ENCODE peak calls at places on chromosomes 5 and 9, in five cellular contexts. V is NB4, J is cardiac fibroblast, O is GM12892, B is OCI-LY7. Q is an unnamed sample.

GRCh38 chr5:2169862-2170820 is 287.4 kb upstream of the IRX4 start:
- DNase-seq in V (no peak), J (no peak), O (no peak), B (no peak), Q (no peak)

GRCh38 chr5:56094579-56095361 is 100.0 kb upstream of the IL6ST start:
- DNase-seq in V (no peak), J (no peak), O (no peak), B (no peak), Q (no peak)

GRCh38 chr9:124551472-124552339 is 44.5 kb upstream of the NR5A1 start:
- DNase-seq in V (peak), J (peak), O (no peak), B (peak), Q (no peak)

GRCh38 chr9:121088576-121088975 is 13.8 kb downstream of the CNTRL start:
- DNase-seq in V (peak), J (no peak), O (no peak), B (no peak), Q (no peak)

GRCh38 chr9:14346301-14346721 is 32.4 kb upstream of the NFIB start:
- DNase-seq in V (no peak), J (no peak), O (no peak), B (no peak), Q (no peak)

GRCh38 chr9:133200631-133201030 is 8.4 kb downstream of the OBP2B start:
- DNase-seq in V (no peak), J (no peak), O (no peak), B (no peak), Q (no peak)

GRCh38 chr5:5335708-5336211 is 86.7 kb upstream of the ICE1 start:
- DNase-seq in V (no peak), J (peak), O (no peak), B (no peak), Q (no peak)

GRCh38 chr5:169861934-169862333 is 118.4 kb downstream of the INSYN2B start:
- DNase-seq in V (no peak), J (peak), O (no peak), B (no peak), Q (no peak)

GRCh38 chr9:136618578-136619547 is 43.9 kb upstream of the EGFL7 start:
- DNase-seq in V (peak), J (no peak), O (no peak), B (peak), Q (peak)

GRCh38 chr9:7760014-7760415 is 39.6 kb downstream of the DMAC1 start:
- DNase-seq in V (peak), J (peak), O (no peak), B (no peak), Q (no peak)

GRCh38 chr5:143200781-143201398 is 202.6 kb downstream of the NR3C1 start:
- DNase-seq in V (peak), J (peak), O (no peak), B (no peak), Q (no peak)

GRCh38 chr9:87193925-87194380 is 246.6 kb upstream of the GAS1 start:
- DNase-seq in V (no peak), J (peak), O (no peak), B (no peak), Q (no peak)

GRCh38 chr9:81393985-81394811 is 295.1 kb downstream of the TLE1 start:
- DNase-seq in V (no peak), J (peak), O (no peak), B (no peak), Q (no peak)

GRCh38 chr5:81924467-81924866 is 47.4 kb upstream of the ATG10 start:
- DNase-seq in V (no peak), J (no peak), O (no peak), B (no peak), Q (no peak)

GRCh38 chr9:16213781-16214515 is 656.5 kb downstream of the BNC2 start:
- DNase-seq in V (no peak), J (peak), O (no peak), B (no peak), Q (no peak)

GRCh38 chr5:141533897-141534296 is 45.0 kb downstream of the PCDHGC5 start:
- DNase-seq in V (no peak), J (no peak), O (no peak), B (no peak), Q (no peak)

GRCh38 chr5:168409601-168410458 is 76.4 kb upstream of the RARS1 start:
- DNase-seq in V (no peak), J (peak), O (no peak), B (no peak), Q (no peak)

GRCh38 chr9:123473226-123473625 is 117.2 kb downstream of the CRB2 start:
- DNase-seq in V (no peak), J (no peak), O (no peak), B (no peak), Q (no peak)

GRCh38 chr9:13111778-13112177 is 167.7 kb downstream of the MPDZ start:
- DNase-seq in V (no peak), J (no peak), O (no peak), B (no peak), Q (no peak)

GRCh38 chr9:35650341-35651158 is at the start of gene SIT1:
- DNase-seq in V (peak), J (no peak), O (no peak), B (peak), Q (no peak)

GRCh38 chr9:96033896-96034295 is 158.4 kb downstream of the ERCC6L2 start:
- DNase-seq in V (no peak), J (no peak), O (no peak), B (no peak), Q (no peak)

GRCh38 chr9:132588098-132588497 is 5.7 kb downstream of the BARHL1 start:
- DNase-seq in V (no peak), J (no peak), O (no peak), B (no peak), Q (no peak)

GRCh38 chr5:157230610-157231009 is 35.3 kb upstream of the CYFIP2 start:
- DNase-seq in V (no peak), J (no peak), O (no peak), B (no peak), Q (no peak)

GRCh38 chr5:180494510-180495181 is 467 bp downstream of the CNOT6 start:
- DNase-seq in V (peak), J (no peak), O (peak), B (peak), Q (peak)

GRCh38 chr9:109399258-109399767 is 78.5 kb upstream of the EPB41L4B start:
- DNase-seq in V (no peak), J (no peak), O (no peak), B (no peak), Q (no peak)

GRCh38 chr5:67215592-67216471 is 19.2 kb upstream of the CD180 start:
- DNase-seq in V (peak), J (peak), O (peak), B (peak), Q (peak)

GRCh38 chr9:109115931-109116541 is 3.7 kb downstream of the TMEM245 start:
- DNase-seq in V (no peak), J (no peak), O (no peak), B (no peak), Q (no peak)

GRCh38 chr9:69432623-69433022 is 107.6 kb downstream of the ENTREP1 start:
- DNase-seq in V (no peak), J (no peak), O (no peak), B (no peak), Q (no peak)

GRCh38 chr9:110782701-110783100 is 114.1 kb downstream of the MUSK start:
- DNase-seq in V (no peak), J (no peak), O (no peak), B (no peak), Q (no peak)

GRCh38 chr9:84076359-84076758 is 95.8 kb downstream of the RMI1 start:
- DNase-seq in V (no peak), J (no peak), O (no peak), B (no peak), Q (no peak)

GRCh38 chr9:16625831-16626230 is 244.6 kb downstream of the BNC2 start:
- DNase-seq in V (no peak), J (peak), O (no peak), B (no peak), Q (no peak)

GRCh38 chr9:135989722-135990467 is 28.7 kb upstream of the UBAC1 start:
- DNase-seq in V (peak), J (no peak), O (no peak), B (no peak), Q (no peak)

GRCh38 chr9:137218754-137219271 is 3.2 kb downstream of the RNF208 start:
- DNase-seq in V (peak), J (peak), O (no peak), B (no peak), Q (no peak)